ENCODE peak calls at places on chromosomes 2 and 18, in six cellular contexts. W is neural crest cell, S is AG10803, U is Peyer's patch, M is brain microvascular endothelial cell, H is tibial artery. B is an unnamed sample.
A peak's percentile ranks its signal among the peaks of the same experiment; 100 is the strongest.

GRCh38 chr2:203928849-203929248 is 7.7 kb upstream of the ICOS start:
- DNase-seq in U (no peak), M (no peak), H (no peak), W (no peak), S (no peak), B (no peak)

GRCh38 chr2:85924522-85924921 is 35.7 kb upstream of the ST3GAL5 start:
- DNase-seq in S (peak; percentile 90), U (peak; percentile 55), M (no peak), H (peak; percentile 72), W (no peak), B (no peak)

GRCh38 chr2:231810905-231811304 is 24.7 kb downstream of the COPS7B start:
- DNase-seq in H (no peak), M (peak; percentile 68), U (no peak), S (peak; percentile 86), W (no peak), B (no peak)

GRCh38 chr2:104852161-104852689 is 1.7 kb upstream of the POU3F3 start:
- DNase-seq in H (no peak), W (no peak), S (no peak), M (no peak), U (no peak), B (no peak)

GRCh38 chr2:136230471-136230870 is 112.5 kb upstream of the CXCR4 start:
- DNase-seq in U (no peak), H (no peak), W (no peak), M (no peak), S (no peak), B (no peak)

GRCh38 chr18:58863539-58864145 is 1.0 kb upstream of the ZNF532 start:
- DNase-seq in H (peak; percentile 78), W (peak; percentile 46), M (no peak), U (peak; percentile 75), S (no peak), B (no peak)

GRCh38 chr2:215537621-215538020 is 101.8 kb upstream of the FN1 start:
- DNase-seq in M (no peak), S (peak; percentile 93), U (no peak), H (no peak), W (no peak), B (no peak)

GRCh38 chr2:174603280-174603679 is 5.7 kb upstream of the WIPF1 start:
- DNase-seq in S (peak; percentile 81), U (peak; percentile 83), M (peak; percentile 60), W (no peak), H (peak; percentile 85), B (peak; percentile 74)

GRCh38 chr2:191009541-191010374 is 4.2 kb downstream of the STAT1 start:
- DNase-seq in W (no peak), H (no peak), M (no peak), S (peak; percentile 51), U (no peak), B (no peak)

GRCh38 chr2:129802290-129802689 is 177.2 kb upstream of the RAB6C start:
- DNase-seq in S (no peak), M (no peak), W (no peak), U (no peak), H (no peak), B (no peak)

GRCh38 chr2:147177449-147177848 is 667.4 kb upstream of the ACVR2A start:
- DNase-seq in S (peak; percentile 29), U (no peak), W (no peak), H (no peak), M (no peak), B (no peak)

GRCh38 chr18:26723986-26724385 is 141.5 kb downstream of the AQP4 start:
- DNase-seq in S (no peak), H (no peak), W (no peak), M (no peak), U (no peak), B (no peak)

GRCh38 chr2:190722825-190723224 is 73.9 kb downstream of the NAB1 start:
- DNase-seq in M (no peak), H (no peak), U (no peak), S (no peak), W (no peak), B (no peak)

GRCh38 chr2:239729151-239729550 is 296.0 kb downstream of the NDUFA10 start:
- DNase-seq in S (no peak), H (no peak), M (no peak), U (no peak), W (no peak), B (no peak)

GRCh38 chr2:105919191-105919811 is 174.6 kb downstream of the NCK2 start:
- DNase-seq in M (no peak), U (peak; percentile 60), S (no peak), W (peak; percentile 14), H (no peak), B (no peak)

GRCh38 chr2:104734937-104735586 is 118.9 kb upstream of the POU3F3 start:
- DNase-seq in H (no peak), W (no peak), M (no peak), U (no peak), S (no peak), B (no peak)

GRCh38 chr2:20040489-20041172 is 10.8 kb downstream of the LAPTM4A start:
- DNase-seq in W (no peak), S (no peak), U (peak; percentile 55), M (no peak), H (no peak), B (no peak)

GRCh38 chr18:13235326-13235937 is 16.9 kb downstream of the LDLRAD4 start:
- DNase-seq in H (peak; percentile 57), U (peak; percentile 18), S (peak; percentile 17), M (no peak), W (no peak), B (no peak)

GRCh38 chr2:120984452-120985173 is 248.9 kb downstream of the GLI2 start:
- DNase-seq in W (no peak), S (no peak), M (no peak), H (peak; percentile 59), U (peak; percentile 34), B (peak; percentile 33)

GRCh38 chr18:7735194-7735593 is 168.1 kb downstream of the PTPRM start:
- DNase-seq in U (no peak), S (no peak), M (no peak), W (no peak), H (no peak), B (no peak)
- TF ChIP-seq CTCF in U (no peak), S (peak; percentile 44), M (peak; percentile 57), W (peak; percentile 41), H (no peak), B (no peak)

DNA sequence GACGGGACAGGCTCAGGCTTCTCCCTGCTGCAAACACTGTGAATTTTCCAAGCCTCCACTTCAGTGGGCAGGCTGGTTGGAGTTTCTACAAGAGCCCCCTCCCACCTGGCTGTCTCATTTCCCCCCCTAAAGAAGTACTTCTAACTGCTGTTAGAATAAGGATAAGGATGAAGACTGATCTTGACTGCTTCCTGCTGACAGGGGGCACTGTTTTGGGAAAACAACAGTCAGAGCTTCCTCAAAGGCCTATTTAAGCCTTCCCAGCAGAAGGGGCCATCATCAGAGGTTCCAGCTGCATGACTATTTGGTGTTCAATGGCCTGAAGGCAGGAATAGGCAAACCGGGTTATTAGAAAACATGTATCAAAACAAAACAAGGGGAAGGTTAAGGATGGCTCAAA is 1162.8 kb downstream of the DSC3 start:
- DNase-seq in H (no peak), M (no peak), S (no peak), U (no peak), W (no peak), B (no peak)
- TF ChIP-seq CTCF in H (no peak), M (peak; percentile 21), S (no peak), U (no peak), W (no peak), B (no peak)

DNA sequence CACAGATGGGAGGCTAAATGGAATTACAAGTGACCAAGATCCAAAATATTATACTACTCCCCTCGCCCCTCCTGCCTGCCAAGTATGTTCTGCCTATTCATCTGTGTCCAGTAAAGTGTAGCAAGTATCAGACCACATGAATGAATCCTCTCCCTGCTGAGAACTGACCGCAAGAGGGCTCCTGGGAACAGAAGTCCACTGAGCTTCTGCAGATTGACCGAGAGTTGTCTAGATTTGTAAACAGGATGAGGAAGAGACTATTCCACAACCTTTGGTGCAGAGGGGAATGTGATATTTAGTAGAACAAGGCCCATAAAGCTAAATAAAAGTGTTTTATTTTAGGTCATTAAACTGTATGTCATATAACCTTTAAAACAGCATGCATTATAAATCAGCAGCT is 376.9 kb downstream of the DCC start:
- DNase-seq in U (peak; percentile 53), W (peak; percentile 3), M (peak; percentile 8), S (peak; percentile 22), H (no peak), B (no peak)
- TF ChIP-seq CTCF in U (peak; percentile 48), W (peak; percentile 52), M (peak; percentile 26), S (peak; percentile 32), H (no peak), B (no peak)

GRCh38 chr18:75051757-75052156 is 157.2 kb downstream of the PTGR3 start:
- DNase-seq in S (no peak), H (no peak), W (no peak), U (no peak), M (no peak), B (no peak)

GRCh38 chr18:75049455-75049789 is 159.5 kb downstream of the PTGR3 start:
- DNase-seq in H (no peak), S (no peak), W (no peak), U (no peak), M (no peak), B (no peak)

GRCh38 chr18:75052475-75052874 is 156.5 kb downstream of the PTGR3 start:
- DNase-seq in U (no peak), W (no peak), S (no peak), M (no peak), H (no peak), B (no peak)

GRCh38 chr18:75047240-75047639 is 161.7 kb downstream of the PTGR3 start:
- DNase-seq in H (no peak), U (no peak), M (no peak), S (no peak), W (no peak), B (no peak)

GRCh38 chr18:75048776-75049454 is 160.0 kb downstream of the PTGR3 start:
- DNase-seq in S (no peak), H (no peak), W (no peak), M (no peak), U (no peak), B (no peak)
- TF ChIP-seq CTCF in S (no peak), H (no peak), W (no peak), M (no peak), U (no peak), B (no peak)

DNA sequence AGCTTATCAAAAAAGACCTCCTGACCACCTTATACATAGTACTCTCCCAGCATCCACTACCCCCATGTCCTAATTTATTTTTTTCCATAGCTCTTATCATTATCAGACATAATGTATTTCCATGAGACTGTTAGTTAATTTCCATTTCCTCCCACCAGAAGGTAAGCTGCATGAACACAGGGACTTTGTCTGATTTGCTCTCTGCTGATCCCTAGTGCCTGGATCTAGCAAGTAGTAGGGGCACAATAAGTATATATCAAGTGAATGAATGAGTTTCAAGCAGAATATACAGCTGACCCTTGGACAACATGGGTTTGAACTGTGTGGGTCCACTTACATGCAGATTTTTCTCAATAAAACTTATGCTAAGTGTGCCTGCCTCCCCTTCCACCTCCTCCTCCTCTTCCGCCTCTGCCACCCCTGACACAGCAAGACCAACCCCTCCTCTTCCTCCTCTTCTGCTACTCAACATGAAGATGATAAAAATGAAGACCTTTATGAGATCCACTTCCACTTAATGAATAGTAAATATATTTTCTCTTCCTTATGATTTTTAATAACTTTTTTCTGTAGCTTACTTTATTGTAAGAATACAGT is 53.8 kb downstream of the CTAGE1 start:
- DNase-seq in S (peak; percentile 30), U (no peak), M (no peak), W (no peak), H (no peak), B (no peak)
- TF ChIP-seq CTCF in S (peak; percentile 44), U (peak; percentile 61), M (peak; percentile 52), W (no peak), H (peak; percentile 11), B (no peak)

GRCh38 chr2:145927398-145927951 is 1407.6 kb upstream of the ZEB2 start:
- DNase-seq in U (no peak), W (no peak), S (no peak), M (no peak), H (no peak), B (no peak)
- TF ChIP-seq CTCF in U (no peak), W (no peak), S (no peak), M (no peak), H (no peak), B (no peak)

GRCh38 chr2:212777020-212777491 is 238.5 kb upstream of the ERBB4 start:
- DNase-seq in W (no peak), H (no peak), M (peak; percentile 31), S (peak; percentile 28), U (no peak), B (no peak)
- TF ChIP-seq CTCF in W (peak; percentile 82), H (peak; percentile 64), M (peak; percentile 54), S (peak; percentile 75), U (peak; percentile 65), B (peak; percentile 71)

B was measured in CD14-positive monocyte.